ENCODE peak calls at places on chromosome 3, in four cellular contexts. L is right lobe of liver, O is uterus, Q is H9. I is an unnamed sample. For H3K4me1 and H3K9me3, the result is how much of the 10 kb centered on the place peaks cover.

GRCh38 chr3:34284959-34285358 is 486.5 kb downstream of the PDCD6IP start:
- DNase-seq in L (no peak), Q (no peak), O (no peak), I (no peak)

GRCh38 chr3:102529452-102529851 is 94.6 kb downstream of the ZPLD1 start:
- DNase-seq in Q (peak), L (no peak), O (no peak), I (no peak)

GRCh38 chr3:141385386-141386079 is 17.2 kb downstream of the ZBTB38 start:
- DNase-seq in Q (no peak), O (no peak), L (no peak), I (no peak)

GRCh38 chr3:179156775-179157174 is 8.6 kb downstream of the PIK3CA start:
- DNase-seq in O (no peak), Q (no peak), L (no peak), I (no peak)

GRCh38 chr3:2390926-2391532 is 292.4 kb downstream of the CNTN4 start:
- DNase-seq in O (no peak), Q (no peak), L (no peak), I (no peak)

GRCh38 chr3:112136959-112137693 is 4.1 kb upstream of the GCSAM start:
- DNase-seq in L (no peak), O (no peak), Q (peak), I (no peak)

GRCh38 chr3:89697321-89697916 is 590.0 kb downstream of the EPHA3 start:
- DNase-seq in O (no peak), L (no peak), Q (no peak), I (no peak)

GRCh38 chr3:49279376-49279775 is 2.3 kb upstream of the C3orf62 start:
- DNase-seq in O (no peak), L (no peak), Q (no peak), I (no peak)

GRCh38 chr3:31185004-31185357 is 290.5 kb upstream of the GADL1 start:
- DNase-seq in Q (no peak), O (no peak), L (no peak), I (no peak)

GRCh38 chr3:135325096-135325495 is 530.0 kb downstream of the EPHB1 start:
- DNase-seq in O (no peak), Q (no peak), L (no peak), I (no peak)

GRCh38 chr3:139523718-139524117 is 15.8 kb downstream of the RBP1 start:
- DNase-seq in O (no peak), Q (no peak), L (no peak), I (no peak)

GRCh38 chr3:55330355-55330754 is 156.8 kb downstream of the WNT5A start:
- DNase-seq in O (peak), Q (no peak), L (no peak), I (peak)

GRCh38 chr3:73685061-73685460 is 60.3 kb upstream of the PDZRN3 start:
- DNase-seq in Q (no peak), O (no peak), L (no peak), I (no peak)

GRCh38 chr3:183577336-183577735 is 21.8 kb upstream of the KLHL6 start:
- DNase-seq in O (no peak), Q (no peak), L (no peak), I (no peak)

GRCh38 chr3:31581660-31582059 is 48.9 kb downstream of the STT3B start:
- DNase-seq in Q (no peak), L (no peak), O (no peak), I (no peak)

GRCh38 chr3:184690236-184690883 is 21.5 kb downstream of the MAGEF1 start:
- DNase-seq in Q (no peak), O (no peak), L (no peak), I (no peak)

GRCh38 chr3:134323966-134324962 is 50.0 kb downstream of the AMOTL2 start:
- DNase-seq in L (peak), O (no peak), Q (peak), I (no peak)

GRCh38 chr3:129412542-129413198 is 15.8 kb downstream of the EFCAB12 start:
- DNase-seq in Q (no peak), L (no peak), O (no peak), I (no peak)

GRCh38 chr3:195071011-195071728 is 199.8 kb downstream of the XXYLT1 start:
- DNase-seq in L (peak), O (no peak), Q (no peak), I (peak)

GRCh38 chr3:111173328-111173900 is 101.8 kb downstream of the NECTIN3 start:
- DNase-seq in Q (peak), L (no peak), O (no peak), I (no peak)

DNA sequence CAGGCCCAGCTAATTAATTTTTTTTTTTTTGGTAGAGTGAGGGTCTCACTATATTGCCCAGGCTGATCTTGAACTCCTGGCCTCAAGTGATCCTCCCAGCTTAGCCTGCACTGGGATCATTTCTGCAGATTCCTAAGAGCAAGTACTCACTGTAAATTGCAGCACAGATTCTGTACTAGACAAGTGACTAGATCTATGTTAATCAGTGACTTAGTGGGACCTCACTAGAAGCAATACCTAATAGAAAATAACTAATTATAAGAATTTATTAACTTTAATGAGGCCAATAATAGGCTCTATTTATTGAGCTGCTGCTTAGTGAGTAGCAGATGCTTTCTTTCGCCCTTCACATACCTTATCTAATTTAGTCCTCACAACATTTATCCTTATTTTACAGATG is 10.7 kb upstream of the UTS2B start:
- DNase-seq in Q (no peak), L (no peak), O (no peak), I (no peak)
- H3K4me1 ChIP-seq in Q (under half), L (under half), O (under half), I (under half)

DNA sequence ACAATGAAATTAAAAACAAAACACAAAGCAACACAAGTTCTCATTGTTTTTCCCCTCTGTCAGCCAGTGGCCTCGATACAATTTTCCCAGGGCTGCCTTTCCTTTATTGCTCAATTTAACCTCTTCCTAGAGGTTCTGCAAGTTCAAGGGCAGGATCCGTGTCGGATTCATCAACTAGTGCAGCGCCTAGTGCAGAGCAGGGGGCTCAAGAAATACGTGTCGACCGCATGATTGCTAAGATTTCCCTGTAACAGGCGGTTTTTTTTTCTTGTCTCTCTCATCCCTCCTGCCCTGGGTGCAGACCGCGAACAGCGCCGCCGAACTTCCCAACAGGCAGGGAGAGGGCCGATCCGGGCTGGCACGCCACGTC is 1.4 kb upstream of the BHLHE40 start:
- DNase-seq in L (no peak), O (no peak), Q (no peak), I (no peak)
- TF ChIP-seq CTCF in L (no peak), O (no peak), Q (no peak), I (no peak)

DNA sequence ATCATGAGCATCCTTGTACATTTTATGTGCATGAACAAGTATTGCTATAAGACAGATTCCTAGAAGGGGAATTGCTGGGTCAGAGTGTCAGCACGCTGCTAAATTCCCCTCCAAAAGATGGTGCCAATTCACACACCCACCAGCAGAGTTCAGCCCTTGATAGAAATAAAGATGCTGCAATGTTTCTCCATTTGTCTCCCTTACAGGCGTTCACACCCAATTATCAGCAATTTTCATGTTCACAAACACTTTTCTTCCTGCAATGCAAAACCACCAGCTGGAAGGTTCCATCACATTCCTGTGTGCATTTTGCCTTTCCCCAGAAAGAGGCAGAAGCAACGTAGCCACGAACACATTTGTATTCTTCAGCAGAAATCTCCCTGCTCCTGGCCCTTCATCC is 3.3 kb upstream of the TAMM41 start:
- DNase-seq in O (no peak), Q (no peak), L (no peak), I (no peak)
- H3K9me3 ChIP-seq in O (under half), Q (under half), L (under half), I (under half)

GRCh38 chr3:123734527-123734902 is 149.6 kb downstream of the MYLK start:
- DNase-seq in O (no peak), Q (no peak), L (no peak), I (no peak)
- H3K4me1 ChIP-seq in O (under half), Q (under half), L (under half), I (under half)

GRCh38 chr3:50338989-50339388 is 1.6 kb downstream of the RASSF1 start:
- DNase-seq in Q (no peak), L (no peak), O (no peak), I (no peak)
- TF ChIP-seq CTCF in Q (no peak), L (no peak), O (no peak), I (no peak)

GRCh38 chr3:27464646-27465045 is 19.5 kb downstream of the SLC4A7 start:
- DNase-seq in O (no peak), Q (no peak), L (no peak), I (no peak)

GRCh38 chr3:27456554-27456953 is 27.6 kb downstream of the SLC4A7 start:
- DNase-seq in Q (no peak), O (no peak), L (no peak), I (no peak)

GRCh38 chr3:27458929-27459328 is 25.3 kb downstream of the SLC4A7 start:
- DNase-seq in O (no peak), L (no peak), Q (no peak), I (no peak)

GRCh38 chr3:27467545-27467944 is 16.6 kb downstream of the SLC4A7 start:
- DNase-seq in O (no peak), Q (no peak), L (no peak), I (no peak)

GRCh38 chr3:27462228-27462627 is 22.0 kb downstream of the SLC4A7 start:
- DNase-seq in L (no peak), Q (no peak), O (no peak), I (no peak)
- H3K9me3 ChIP-seq in L (under half), Q (under half), O (under half), I (under half)

GRCh38 chr3:42032693-42033349 is 58.3 kb upstream of the TRAK1 start:
- DNase-seq in Q (no peak), O (peak), L (peak), I (no peak)
- H3K4me1 ChIP-seq in Q (under half), O (under half), L (under half), I (under half)

GRCh38 chr3:40930131-40930538 is 269.2 kb upstream of the CTNNB1 start:
- DNase-seq in Q (no peak), L (peak), O (no peak), I (no peak)
- TF ChIP-seq CTCF in Q (peak), L (no peak), O (no peak), I (no peak)

GRCh38 chr3:58946875-58947274 is 103.0 kb downstream of the CFAP20DC start:
- DNase-seq in Q (no peak), O (no peak), L (no peak), I (no peak)
- H3K9me3 ChIP-seq in Q (under half), O (under half), L (under half), I (under half)

I was measured in RWPE2.